ENCODE peak calls at places on chromosomes 6 and 20, in nine cellular contexts. V, Z, T, B, O, Q, C, N and J are unnamed samples.

GRCh38 chr20:45100563-45101245 is at the start of gene KCNS1:
- DNase-seq in Q (no peak), O (no peak), T (peak), C (no peak), B (no peak), Z (peak), N (no peak), V (no peak), J (peak)

GRCh38 chr20:64196831-64197418 is 32.7 kb downstream of the MYT1 start:
- DNase-seq in V (no peak), B (no peak), C (no peak), T (no peak), Q (no peak), Z (no peak), O (no peak), N (no peak), J (no peak)

GRCh38 chr6:135667694-135668455 is 170.3 kb upstream of the AHI1 start:
- DNase-seq in Q (peak), V (no peak), B (no peak), T (peak), C (peak), N (no peak), Z (no peak), O (no peak), J (peak)

GRCh38 chr6:143093290-143093689 is 32.6 kb downstream of the AIG1 start:
- DNase-seq in Q (no peak), N (no peak), T (no peak), B (no peak), C (no peak), O (no peak), V (no peak), Z (no peak), J (no peak)

GRCh38 chr20:33995053-33995816 is 1.5 kb downstream of the RALY start:
- DNase-seq in Q (no peak), O (no peak), Z (no peak), C (no peak), V (no peak), B (no peak), N (no peak), T (no peak), J (no peak)

GRCh38 chr6:128632131-128632530 is 111.7 kb upstream of the PTPRK start:
- DNase-seq in O (no peak), Q (no peak), C (no peak), B (no peak), T (peak), V (no peak), N (no peak), Z (no peak), J (no peak)

GRCh38 chr6:43911354-43911624 is 141.3 kb downstream of the VEGFA start:
- DNase-seq in C (no peak), Q (no peak), Z (no peak), N (no peak), T (no peak), B (no peak), O (no peak), V (no peak), J (no peak)

GRCh38 chr6:48061630-48062029 is 49.4 kb downstream of the PTCHD4 start:
- DNase-seq in Z (no peak), T (no peak), B (no peak), N (no peak), C (peak), Q (no peak), O (no peak), V (no peak), J (no peak)

GRCh38 chr6:34332255-34333198 is 59.9 kb downstream of the NUDT3 start:
- DNase-seq in C (no peak), V (no peak), Z (no peak), Q (no peak), B (no peak), N (no peak), O (no peak), T (no peak), J (no peak)

GRCh38 chr6:75932067-75932466 is 140.4 kb downstream of the IMPG1 start:
- DNase-seq in C (no peak), V (no peak), Q (no peak), O (no peak), N (no peak), Z (peak), T (peak), B (no peak), J (peak)

GRCh38 chr6:24951831-24952299 is 16.1 kb upstream of the RIPOR2 start:
- DNase-seq in Q (no peak), B (no peak), V (no peak), O (no peak), C (no peak), N (peak), Z (no peak), T (no peak), J (no peak)

GRCh38 chr6:14673201-14673600 is 555.6 kb downstream of the CD83 start:
- DNase-seq in T (no peak), Q (no peak), O (no peak), N (no peak), C (no peak), Z (no peak), V (no peak), B (no peak), J (no peak)

GRCh38 chr6:44642870-44643522 is 255.5 kb downstream of the CDC5L start:
- DNase-seq in V (peak), T (no peak), Q (no peak), B (peak), C (no peak), N (no peak), Z (no peak), O (no peak), J (no peak)

GRCh38 chr6:130365166-130366010 is 429 bp upstream of the TMEM200A start:
- DNase-seq in Q (peak), T (peak), N (peak), Z (peak), O (no peak), B (peak), C (no peak), V (peak), J (peak)

GRCh38 chr6:31945507-31946369 is at the start of gene CFB:
- DNase-seq in B (no peak), Z (no peak), Q (peak), N (no peak), T (peak), C (peak), V (no peak), O (peak), J (no peak)

GRCh38 chr6:43286995-43287716 is 10.9 kb upstream of the SLC22A7 start:
- DNase-seq in Z (no peak), T (no peak), C (peak), N (no peak), V (no peak), Q (peak), O (no peak), B (no peak), J (no peak)

GRCh38 chr20:38164624-38165088 is 414 bp downstream of the TGM2 start:
- DNase-seq in Z (no peak), V (no peak), C (no peak), T (no peak), B (no peak), Q (no peak), O (no peak), N (no peak), J (no peak)

GRCh38 chr20:11814276-11814675 is 103.4 kb upstream of the BTBD3 start:
- DNase-seq in N (no peak), O (peak), Z (no peak), B (no peak), Q (no peak), V (no peak), T (no peak), C (peak), J (no peak)

GRCh38 chr6:90790058-90790457 is 203.2 kb upstream of the MAP3K7 start:
- DNase-seq in N (no peak), Z (no peak), C (no peak), O (no peak), Q (no peak), T (no peak), V (no peak), B (no peak), J (peak)